ENCODE peak calls at places on chromosomes 1 and 21, in ten cellular contexts. Y is mammary epithelial cell, V is Panc1, F is B cell, L is fibroblast of the aortic adventitia, J is Peyer's patch, X is mesothelial cell of epicardium, E is pancreas, D is foreskin keratinocyte, H is MCF 10A. U is an unnamed sample.

GRCh38 chr1:90970208-90970607 is 51.6 kb downstream of the ZNF644 start:
- DNase-seq in Y (no peak), V (no peak), F (no peak), L (no peak), J (no peak), X (no peak), E (no peak), D (no peak), H (no peak), U (no peak)

GRCh38 chr21:36076878-36077658 is 7.2 kb downstream of the CBR1 start:
- DNase-seq in Y (no peak), V (no peak), F (no peak), L (no peak), J (no peak), X (no peak), E (no peak), D (no peak), H (no peak), U (no peak)

GRCh38 chr21:43919871-43920801 is 55.1 kb downstream of the AGPAT3 start:
- DNase-seq in Y (no peak), V (no peak), F (peak; percentile 45), L (no peak), J (no peak), X (no peak), E (no peak), D (no peak), H (no peak), U (no peak)

GRCh38 chr1:226870323-226871046 is at the start of gene PSEN2:
- DNase-seq in Y (peak; percentile 49), V (no peak), F (peak; percentile 66), L (peak; percentile 41), J (peak; percentile 65), X (peak; percentile 48), E (peak; percentile 89), D (no peak), H (peak; percentile 74), U (peak; percentile 33)

GRCh38 chr1:225597926-225598575 is 54.9 kb downstream of the ENAH start:
- DNase-seq in Y (peak; percentile 46), V (no peak), F (no peak), L (peak; percentile 38), J (no peak), X (no peak), E (no peak), D (no peak), H (peak; percentile 59), U (peak; percentile 56)

GRCh38 chr1:9388628-9389184 is 96.0 kb downstream of the SPSB1 start:
- DNase-seq in Y (peak; percentile 14), V (no peak), F (no peak), L (peak; percentile 54), J (no peak), X (no peak), E (no peak), D (no peak), H (peak; percentile 55), U (peak; percentile 63)

GRCh38 chr1:61588736-61589381 is 136.1 kb downstream of the TM2D1 start:
- DNase-seq in Y (peak; percentile 63), V (peak; percentile 50), F (no peak), L (peak; percentile 57), J (peak; percentile 28), X (peak; percentile 22), E (peak; percentile 50), D (no peak), H (peak; percentile 80), U (peak; percentile 62)

GRCh38 chr1:209527993-209528392 is 55.5 kb upstream of the CAMK1G start:
- DNase-seq in Y (peak; percentile 74), V (no peak), F (no peak), L (no peak), J (no peak), X (no peak), E (no peak), D (peak; percentile 28), H (peak; percentile 36), U (peak; percentile 60)

GRCh38 chr1:68112835-68113243 is 62.4 kb upstream of the DIRAS3 start:
- DNase-seq in Y (peak; percentile 87), V (no peak), F (peak; percentile 23), L (peak; percentile 94), J (no peak), X (no peak), E (no peak), D (peak; percentile 67), H (peak; percentile 83), U (peak; percentile 94)

GRCh38 chr21:33947451-33948095 is 32.0 kb upstream of the ATP5PO start:
- DNase-seq in Y (peak; percentile 98), V (peak; percentile 73), F (peak; percentile 74), L (peak; percentile 96), J (peak; percentile 79), X (peak; percentile 45), E (peak; percentile 61), D (peak; percentile 97), H (peak; percentile 98), U (peak; percentile 98)

GRCh38 chr1:51566260-51566659 is 47.2 kb upstream of the EPS15 start:
- DNase-seq in Y (no peak), V (no peak), F (no peak), L (no peak), J (no peak), X (no peak), E (no peak), D (no peak), H (no peak), U (no peak)
- TF ChIP-seq CTCF in Y (no peak), V (peak; percentile 55), F (no peak), L (peak; percentile 10), J (no peak), X (no peak), E (no peak), D (peak; percentile 7), H (no peak), U (no peak)

GRCh38 chr1:243706563-243706962 is 143.5 kb downstream of the AKT3 start:
- DNase-seq in Y (no peak), V (no peak), F (no peak), L (no peak), J (no peak), X (no peak), E (no peak), D (no peak), H (no peak), U (no peak)

GRCh38 chr1:243705585-243705984 is 144.5 kb downstream of the AKT3 start:
- DNase-seq in Y (no peak), V (no peak), F (no peak), L (no peak), J (no peak), X (no peak), E (no peak), D (no peak), H (peak; percentile 24), U (no peak)

GRCh38 chr1:243710467-243710866 is 139.6 kb downstream of the AKT3 start:
- DNase-seq in Y (no peak), V (no peak), F (no peak), L (no peak), J (no peak), X (no peak), E (no peak), D (no peak), H (no peak), U (no peak)

GRCh38 chr1:243712242-243712641 is 137.8 kb downstream of the AKT3 start:
- DNase-seq in Y (no peak), V (no peak), F (no peak), L (no peak), J (no peak), X (no peak), E (no peak), D (no peak), H (no peak), U (no peak)

GRCh38 chr1:243708210-243708609 is 141.8 kb downstream of the AKT3 start:
- DNase-seq in Y (no peak), V (no peak), F (no peak), L (peak; percentile 42), J (no peak), X (no peak), E (no peak), D (no peak), H (peak; percentile 32), U (no peak)
- TF ChIP-seq CTCF in Y (peak; percentile 17), V (peak; percentile 17), F (peak; percentile 73), L (peak; percentile 18), J (peak; percentile 16), X (no peak), E (no peak), D (peak; percentile 65), H (peak; percentile 79), U (peak; percentile 13)

GRCh38 chr1:113904674-113905434 is at the start of the genes AP4B1 and DCLRE1B:
- DNase-seq in Y (peak; percentile 100), V (peak; percentile 96), F (peak; percentile 99), L (peak; percentile 100), J (peak; percentile 97), X (peak; percentile 96), E (peak; percentile 98), D (peak; percentile 99), H (peak; percentile 99), U (peak; percentile 100)
- TF ChIP-seq CTCF in Y (peak; percentile 47), V (peak; percentile 75), F (peak; percentile 71), L (peak; percentile 70), J (peak; percentile 76), X (no peak), E (peak; percentile 49), D (peak; percentile 99), H (peak; percentile 49), U (peak; percentile 54)

GRCh38 chr1:201260236-201260591 is 23.1 kb upstream of the PKP1 start:
- DNase-seq in Y (no peak), V (no peak), F (no peak), L (peak; percentile 48), J (no peak), X (no peak), E (no peak), D (peak; percentile 58), H (peak; percentile 93), U (peak; percentile 5)

GRCh38 chr1:201261771-201262547 is 21.3 kb upstream of the PKP1 start:
- DNase-seq in Y (peak; percentile 65), V (no peak), F (no peak), L (no peak), J (no peak), X (no peak), E (no peak), D (no peak), H (no peak), U (no peak)

GRCh38 chr1:201260648-201261311 is 22.5 kb upstream of the PKP1 start:
- DNase-seq in Y (peak; percentile 37), V (no peak), F (no peak), L (no peak), J (no peak), X (no peak), E (no peak), D (no peak), H (peak; percentile 92), U (no peak)

GRCh38 chr1:201258763-201259230 is 24.5 kb upstream of the PKP1 start:
- DNase-seq in Y (no peak), V (no peak), F (no peak), L (no peak), J (no peak), X (no peak), E (no peak), D (no peak), H (no peak), U (no peak)

DNA sequence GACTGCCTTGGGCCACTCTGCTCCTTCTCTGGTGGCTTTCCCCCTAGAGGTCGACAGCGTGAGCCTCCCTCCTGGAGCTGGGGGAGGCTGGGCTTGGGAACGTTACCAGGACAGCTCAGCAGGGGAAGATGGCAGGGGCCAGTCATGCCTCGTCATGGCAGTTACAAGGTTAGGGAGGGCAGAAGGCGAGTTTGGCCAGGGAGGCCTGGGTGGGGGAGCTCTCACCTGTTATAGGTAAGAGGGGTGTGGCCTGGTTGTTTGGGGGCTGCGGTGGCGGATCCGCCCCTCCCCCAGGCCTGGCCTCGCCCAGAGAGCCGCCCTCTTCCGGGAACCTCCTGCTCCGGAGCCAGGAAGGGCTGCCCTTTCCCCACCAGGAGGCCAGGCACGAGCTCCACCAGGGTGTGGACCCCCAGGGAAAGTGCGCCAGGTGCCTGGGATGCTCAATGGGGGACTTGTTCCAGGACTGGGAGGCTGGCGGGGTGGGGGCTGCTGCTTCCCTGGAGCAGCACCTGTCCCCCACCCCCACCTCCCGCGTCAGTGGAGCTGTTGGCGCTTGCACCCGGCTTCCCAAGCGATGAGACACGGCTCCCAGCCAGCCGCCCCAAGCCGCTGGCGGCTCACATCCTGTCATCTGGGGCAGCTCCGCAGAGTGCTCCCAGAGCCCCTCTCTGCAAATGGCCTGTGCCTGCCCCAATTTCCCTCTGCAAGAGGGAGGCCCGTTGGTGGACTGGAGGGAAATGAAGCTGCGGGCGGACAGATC is 23.6 kb upstream of the PKP1 start:
- DNase-seq in Y (peak; percentile 83), V (no peak), F (no peak), L (no peak), J (no peak), X (no peak), E (no peak), D (peak; percentile 84), H (peak; percentile 96), U (peak; percentile 32)
- TF ChIP-seq CTCF in Y (peak; percentile 16), V (no peak), F (no peak), L (no peak), J (no peak), X (no peak), E (no peak), D (peak; percentile 53), H (peak; percentile 56), U (no peak)